ENCODE peak calls at places on chromosomes 6 and 20, in four cellular contexts. K, Z, N and C are unnamed samples.

GRCh38 chr6:125002090-125002741 is 40.0 kb downstream of the RNF217 start:
- DNase-seq in K (no peak), Z (no peak), N (no peak), C (no peak)

GRCh38 chr6:22392711-22393110 is 95.9 kb upstream of the PRL start:
- DNase-seq in K (no peak), Z (no peak), N (no peak), C (no peak)

GRCh38 chr6:71252960-71253359 is 35.7 kb upstream of the OGFRL1 start:
- DNase-seq in K (no peak), Z (no peak), N (no peak), C (no peak)

GRCh38 chr6:57104350-57104749 is 14.4 kb downstream of the ZNF451 start:
- DNase-seq in K (no peak), Z (no peak), N (no peak), C (no peak)

GRCh38 chr6:93437491-93437890 is 18.1 kb upstream of the EPHA7 start:
- DNase-seq in K (no peak), Z (no peak), N (no peak), C (no peak)

GRCh38 chr20:58714340-58714922 is 21.8 kb downstream of the NPEPL1 start:
- DNase-seq in K (peak; percentile 21), Z (peak; percentile 32), N (no peak), C (peak; percentile 2)

GRCh38 chr20:61014486-61014885 is 237.6 kb upstream of the CDH4 start:
- DNase-seq in K (peak; percentile 54), Z (no peak), N (no peak), C (no peak)

GRCh38 chr20:7935027-7935551 is 5.2 kb downstream of the HAO1 start:
- DNase-seq in K (no peak), Z (no peak), N (no peak), C (no peak)

GRCh38 chr6:68497927-68498326 is 137.2 kb upstream of the ADGRB3 start:
- DNase-seq in K (no peak), Z (no peak), N (no peak), C (no peak)

GRCh38 chr20:19774086-19774933 is 16.3 kb downstream of the RIN2 start:
- DNase-seq in K (no peak), Z (no peak), N (no peak), C (no peak)

GRCh38 chr6:143060354-143060805 is 309 bp upstream of the AIG1 start:
- DNase-seq in K (peak; percentile 88), Z (peak; percentile 88), N (no peak), C (peak; percentile 94)

GRCh38 chr20:31602430-31602778 is 2.7 kb upstream of the ID1 start:
- DNase-seq in K (no peak), Z (no peak), N (no peak), C (no peak)

GRCh38 chr6:69988458-69989126 is 122.2 kb downstream of the COL19A1 start:
- DNase-seq in K (no peak), Z (no peak), N (no peak), C (no peak)

GRCh38 chr6:108968746-108969316 is 120.6 kb downstream of the ARMC2 start:
- DNase-seq in K (no peak), Z (no peak), N (no peak), C (no peak)

GRCh38 chr20:62116558-62117361 is 5.5 kb upstream of the LSM14B start:
- DNase-seq in K (no peak), Z (no peak), N (no peak), C (no peak)

GRCh38 chr20:25534845-25535244 is 50.5 kb downstream of the NINL start:
- DNase-seq in K (no peak), Z (no peak), N (no peak), C (no peak)

GRCh38 chr6:16849280-16850210 is 88.3 kb upstream of the ATXN1 start:
- DNase-seq in K (no peak), Z (no peak), N (no peak), C (peak; percentile 29)

GRCh38 chr6:32973144-32973854 is 4.9 kb downstream of the BRD2 start:
- DNase-seq in K (no peak), Z (no peak), N (peak; percentile 49), C (peak; percentile 72)

GRCh38 chr6:25365159-25365558 is 86.0 kb downstream of the CARMIL1 start:
- DNase-seq in K (no peak), Z (no peak), N (no peak), C (no peak)

GRCh38 chr6:25359891-25360290 is 80.7 kb downstream of the CARMIL1 start:
- DNase-seq in K (no peak), Z (no peak), N (no peak), C (no peak)

GRCh38 chr6:25360611-25361010 is 81.4 kb downstream of the CARMIL1 start:
- DNase-seq in K (no peak), Z (no peak), N (no peak), C (no peak)

GRCh38 chr6:25366785-25367657 is 87.8 kb downstream of the CARMIL1 start:
- DNase-seq in K (no peak), Z (no peak), N (no peak), C (no peak)

DNA sequence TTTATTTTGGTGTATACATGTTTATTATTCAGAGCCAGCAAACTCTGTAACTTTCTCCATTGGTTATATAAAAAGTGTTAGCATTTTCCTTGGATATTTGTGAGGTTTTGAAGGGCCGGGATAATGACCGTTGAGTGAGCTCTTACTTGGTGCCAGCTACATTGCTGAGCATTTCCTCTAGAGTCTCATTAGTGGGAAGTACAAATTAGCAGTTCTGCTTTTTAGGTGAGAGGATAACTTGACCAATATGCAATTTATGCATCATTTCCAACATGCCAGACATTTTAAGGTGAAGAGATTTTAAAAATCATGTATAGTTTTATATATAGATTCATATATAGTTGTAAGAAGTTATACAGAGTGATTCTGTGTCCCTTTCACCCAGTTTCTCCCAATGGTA is 84.3 kb downstream of the CARMIL1 start:
- DNase-seq in K (no peak), Z (no peak), N (no peak), C (no peak)
- H3K4me1 ChIP-seq in K (peaks cover 14% of the 10 kb centered on the region), Z (no peaks in the 10 kb centered on the region), N (no peaks in the 10 kb centered on the region), C (peaks cover 19% of the 10 kb centered on the region)

DNA sequence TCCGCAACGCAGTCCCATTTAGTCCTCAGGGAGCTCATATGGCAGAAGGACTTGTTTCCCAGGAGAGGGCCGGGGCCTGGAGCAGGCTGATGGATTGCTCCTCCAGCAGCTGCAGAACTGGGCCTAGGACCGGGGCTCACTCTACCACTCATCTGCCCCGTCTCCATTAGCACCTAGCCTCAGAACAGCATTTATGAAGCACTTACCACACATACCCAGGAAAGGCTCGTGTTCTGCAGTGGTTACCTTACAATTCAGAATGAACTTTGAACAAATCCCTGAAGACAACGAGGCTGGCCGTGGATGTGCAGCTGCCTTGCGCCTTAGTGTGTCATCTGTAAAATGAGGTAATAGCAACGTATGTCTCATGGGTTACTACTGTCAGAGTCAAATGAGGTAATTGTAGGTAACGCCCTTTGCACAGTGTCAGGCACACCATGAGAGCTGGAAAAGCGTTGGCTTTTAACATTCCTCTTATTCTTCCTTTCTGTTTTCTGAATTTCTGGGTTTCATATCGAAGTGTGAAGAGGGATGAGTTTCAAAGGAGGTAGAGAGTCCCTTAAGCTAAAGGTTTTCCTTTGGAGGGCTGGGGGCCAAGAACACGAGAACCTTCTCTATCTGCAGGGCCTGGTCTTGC is 46.3 kb upstream of the CD93 start:
- DNase-seq in K (no peak), Z (no peak), N (peak; percentile 28), C (peak; percentile 36)
- H2AFZ ChIP-seq in K (no peak overlapping the region), Z (no peak overlapping the region), N (peak overlapping the region; percentile 34), C (no peak overlapping the region)

GRCh38 chr20:57708694-57709673 is 831 bp downstream of the PMEPA1 start:
- DNase-seq in K (no peak), Z (peak; percentile 82), N (no peak), C (peak; percentile 56)
- H3K27ac ChIP-seq in K (no peak overlapping the region), Z (peak overlapping the region; percentile 80), N (no peak overlapping the region), C (peak overlapping the region; percentile 65)

DNA sequence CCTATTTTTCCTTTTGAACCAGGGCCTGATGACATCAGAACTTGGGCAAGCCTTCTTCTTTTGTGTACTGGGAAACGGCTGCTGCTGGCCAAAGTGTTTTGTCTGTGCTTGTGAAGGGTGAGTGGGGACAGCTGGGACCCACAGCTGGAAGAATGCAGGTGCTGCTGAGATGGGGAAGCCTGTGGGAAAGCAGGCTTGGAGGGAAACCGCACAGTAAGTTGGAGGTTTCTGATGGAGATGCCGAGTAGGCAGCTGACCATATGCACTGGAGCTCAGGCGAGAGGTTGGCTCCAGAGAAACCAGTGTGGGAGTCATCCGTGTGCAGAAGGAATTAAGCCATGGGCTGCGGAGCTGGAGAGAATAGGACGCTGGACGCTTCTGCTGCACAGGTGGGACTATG is 8.5 kb upstream of the PSMG4 start:
- DNase-seq in K (no peak), Z (no peak), N (no peak), C (no peak)
- H3K4me1 ChIP-seq in K (no peaks in the 10 kb centered on the region), Z (peaks cover 15% of the 10 kb centered on the region), N (peaks cover 25% of the 10 kb centered on the region), C (peaks cover 14% of the 10 kb centered on the region)